ENCODE peak calls at places on chromosome 1, in seven cellular contexts. O, L, T, V, E, C and Z are unnamed samples.

GRCh38 chr1:245810181-245810727 is 655.5 kb downstream of the KIF26B start:
- DNase-seq in V (no peak), E (no peak), T (no peak), O (no peak), C (no peak), L (no peak), Z (no peak)

GRCh38 chr1:202835548-202836072 is 24.9 kb downstream of the PCAT6 start:
- DNase-seq in E (peak; percentile 17), C (no peak), T (no peak), L (no peak), O (no peak), V (no peak), Z (peak; percentile 48)

GRCh38 chr1:168506204-168506819 is 37.5 kb downstream of the XCL2 start:
- DNase-seq in E (no peak), C (no peak), T (peak; percentile 20), V (no peak), L (peak; percentile 61), O (no peak), Z (no peak)

GRCh38 chr1:200938955-200939354 is 44.3 kb downstream of the INAVA start:
- DNase-seq in V (no peak), T (peak; percentile 27), O (no peak), L (no peak), C (no peak), E (peak; percentile 5), Z (no peak)

GRCh38 chr1:55337801-55338447 is 122.8 kb upstream of the USP24 start:
- DNase-seq in V (no peak), E (no peak), C (peak; percentile 26), L (peak; percentile 70), T (peak; percentile 80), O (no peak), Z (peak; percentile 76)

GRCh38 chr1:10648689-10649483 is 147.6 kb downstream of the CASZ1 start:
- DNase-seq in L (no peak), C (no peak), E (no peak), T (no peak), O (no peak), V (no peak), Z (peak; percentile 87)

GRCh38 chr1:201676061-201676644 is 137.2 kb downstream of the NAV1 start:
- DNase-seq in L (peak; percentile 49), E (no peak), V (peak; percentile 53), T (peak; percentile 37), O (no peak), C (peak; percentile 48), Z (peak; percentile 66)

GRCh38 chr1:32392358-32392757 is 1.9 kb downstream of the BSDC1 start:
- DNase-seq in O (no peak), C (no peak), V (no peak), L (no peak), E (no peak), T (peak; percentile 81), Z (no peak)

GRCh38 chr1:150065184-150065871 is 2.2 kb upstream of the VPS45 start:
- DNase-seq in T (peak; percentile 60), O (no peak), E (no peak), L (peak; percentile 59), V (no peak), C (no peak), Z (no peak)

GRCh38 chr1:163535807-163536206 is 214.1 kb downstream of the NUF2 start:
- DNase-seq in O (no peak), E (no peak), T (peak; percentile 52), L (peak; percentile 10), V (no peak), C (no peak), Z (no peak)

GRCh38 chr1:62045579-62045978 is 149.1 kb upstream of the L1TD1 start:
- DNase-seq in T (peak; percentile 15), L (peak; percentile 87), V (no peak), E (no peak), O (no peak), C (peak; percentile 12), Z (no peak)

GRCh38 chr1:84834419-84835064 is 58.5 kb downstream of the LPAR3 start:
- DNase-seq in T (peak; percentile 36), E (no peak), V (no peak), O (no peak), C (no peak), L (peak; percentile 79), Z (no peak)

GRCh38 chr1:109254621-109255096 is 5.3 kb downstream of the CELSR2 start:
- DNase-seq in O (no peak), V (no peak), L (no peak), C (no peak), T (no peak), E (no peak), Z (no peak)

GRCh38 chr1:223000549-223001135 is 142.4 kb downstream of the TLR5 start:
- DNase-seq in C (no peak), L (no peak), V (no peak), O (no peak), E (no peak), T (no peak), Z (no peak)